ENCODE peak calls at places on chromosome 7, in five cellular contexts. One of them, this sample, is unnamed.
A peak's percentile ranks its signal among the peaks of the same experiment; 100 is the strongest.

GRCh38 chr7:78197447-78197846 is 398.9 kb downstream of the PHTF2 start:
- DNase-seq in cardiac muscle cell: peak; percentile 68
- DNase-seq in PC-9: no peak
- DNase-seq in mucosa of descending colon: no peak
- DNase-seq in type B pancreatic cell: no peak
- DNase-seq in this sample: no peak

GRCh38 chr7:19024261-19024660 is 93.2 kb downstream of the TWIST1 start:
- DNase-seq in cardiac muscle cell: peak; percentile 89
- DNase-seq in PC-9: peak; percentile 33
- DNase-seq in mucosa of descending colon: no peak
- DNase-seq in type B pancreatic cell: no peak
- DNase-seq in this sample: peak; percentile 31

GRCh38 chr7:41399171-41399570 is 303.7 kb downstream of the INHBA start:
- DNase-seq in cardiac muscle cell: no peak
- DNase-seq in PC-9: peak; percentile 61
- DNase-seq in mucosa of descending colon: no peak
- DNase-seq in type B pancreatic cell: no peak
- DNase-seq in this sample: no peak

GRCh38 chr7:95141755-95142154 is 182.6 kb downstream of the PON1 start:
- DNase-seq in cardiac muscle cell: peak; percentile 33
- DNase-seq in PC-9: no peak
- DNase-seq in mucosa of descending colon: no peak
- DNase-seq in type B pancreatic cell: no peak
- DNase-seq in this sample: no peak

GRCh38 chr7:157708896-157709295 is 372.1 kb downstream of the DNAJB6 start:
- DNase-seq in cardiac muscle cell: no peak
- DNase-seq in PC-9: no peak
- DNase-seq in mucosa of descending colon: no peak
- DNase-seq in type B pancreatic cell: peak; percentile 54
- DNase-seq in this sample: no peak

GRCh38 chr7:130351664-130352015 is 7.0 kb downstream of the CPA5 start:
- DNase-seq in cardiac muscle cell: no peak
- DNase-seq in PC-9: no peak
- DNase-seq in mucosa of descending colon: no peak
- DNase-seq in type B pancreatic cell: no peak
- DNase-seq in this sample: no peak

GRCh38 chr7:74503061-74503460 is 49.4 kb downstream of the GTF2IRD1 start:
- DNase-seq in cardiac muscle cell: no peak
- DNase-seq in PC-9: no peak
- DNase-seq in mucosa of descending colon: no peak
- DNase-seq in type B pancreatic cell: no peak
- DNase-seq in this sample: no peak

GRCh38 chr7:44391746-44392617 is 66.6 kb upstream of the CAMK2B start:
- DNase-seq in cardiac muscle cell: no peak
- DNase-seq in PC-9: no peak
- DNase-seq in mucosa of descending colon: no peak
- DNase-seq in type B pancreatic cell: peak; percentile 51
- DNase-seq in this sample: no peak

GRCh38 chr7:99628471-99629465 is 12.0 kb downstream of the ZSCAN25 start:
- DNase-seq in cardiac muscle cell: no peak
- DNase-seq in PC-9: no peak
- DNase-seq in mucosa of descending colon: no peak
- DNase-seq in type B pancreatic cell: peak; percentile 40
- DNase-seq in this sample: no peak

GRCh38 chr7:37141742-37142141 is 306.9 kb downstream of the ELMO1 start:
- DNase-seq in cardiac muscle cell: no peak
- DNase-seq in PC-9: no peak
- DNase-seq in mucosa of descending colon: no peak
- DNase-seq in type B pancreatic cell: no peak
- DNase-seq in this sample: no peak

GRCh38 chr7:64639267-64640001 is 26.5 kb upstream of the ZNF107 start:
- DNase-seq in cardiac muscle cell: no peak
- DNase-seq in PC-9: no peak
- DNase-seq in mucosa of descending colon: no peak
- DNase-seq in type B pancreatic cell: no peak
- DNase-seq in this sample: no peak

GRCh38 chr7:139118234-139118802 is 8.8 kb upstream of the ZC3HAV1 start:
- DNase-seq in cardiac muscle cell: peak; percentile 41
- DNase-seq in PC-9: peak; percentile 98
- DNase-seq in mucosa of descending colon: no peak
- DNase-seq in type B pancreatic cell: no peak
- DNase-seq in this sample: no peak

GRCh38 chr7:45699726-45700390 is 125.7 kb downstream of the ADCY1 start:
- DNase-seq in cardiac muscle cell: no peak
- DNase-seq in PC-9: no peak
- DNase-seq in mucosa of descending colon: no peak
- DNase-seq in type B pancreatic cell: peak; percentile 47
- DNase-seq in this sample: no peak

GRCh38 chr7:140358771-140359095 is 39.6 kb downstream of the SLC37A3 start:
- DNase-seq in cardiac muscle cell: no peak
- DNase-seq in PC-9: peak; percentile 12
- DNase-seq in mucosa of descending colon: no peak
- DNase-seq in type B pancreatic cell: no peak
- DNase-seq in this sample: no peak

GRCh38 chr7:102814025-102814471 is 65.2 kb downstream of the FAM185A start:
- DNase-seq in cardiac muscle cell: peak; percentile 63
- DNase-seq in PC-9: no peak
- DNase-seq in mucosa of descending colon: no peak
- DNase-seq in type B pancreatic cell: no peak
- DNase-seq in this sample: no peak

GRCh38 chr7:111137296-111138195 is 46.6 kb downstream of the LRRN3 start:
- DNase-seq in cardiac muscle cell: peak; percentile 9
- DNase-seq in PC-9: no peak
- DNase-seq in mucosa of descending colon: no peak
- DNase-seq in type B pancreatic cell: no peak
- DNase-seq in this sample: no peak

This sample was measured in smooth muscle cell of the brain vasculature.